ENCODE peak calls at places on chromosomes 7 and 10, in seven cellular contexts. One of them, this sample, is unnamed.

GRCh38 chr7:120867932-120868331 is 10.0 kb upstream of the TSPAN12 start:
- DNase-seq in H1: no peak
- DNase-seq in HepG2: no peak
- DNase-seq in K562: no peak
- DNase-seq in SK-N-SH: no peak
- DNase-seq in HCT116: no peak
- DNase-seq in GM12878: no peak
- DNase-seq in this sample: no peak

GRCh38 chr10:4684434-4684833 is 141.6 kb upstream of the AKR1E2 start:
- DNase-seq in GM12878: no peak
- DNase-seq in H1: no peak
- DNase-seq in SK-N-SH: no peak
- DNase-seq in HepG2: no peak
- DNase-seq in HCT116: no peak
- DNase-seq in K562: no peak
- DNase-seq in this sample: peak

GRCh38 chr10:43040482-43041256 is 36.2 kb upstream of the RET start:
- DNase-seq in HCT116: no peak
- DNase-seq in HepG2: no peak
- DNase-seq in K562: no peak
- DNase-seq in H1: no peak
- DNase-seq in SK-N-SH: peak
- DNase-seq in GM12878: no peak
- DNase-seq in this sample: no peak

GRCh38 chr7:157501576-157501975 is 164.8 kb downstream of the DNAJB6 start:
- DNase-seq in SK-N-SH: no peak
- DNase-seq in K562: no peak
- DNase-seq in H1: no peak
- DNase-seq in HepG2: no peak
- DNase-seq in HCT116: no peak
- DNase-seq in GM12878: no peak
- DNase-seq in this sample: no peak

GRCh38 chr10:42422911-42423310 is 215.5 kb downstream of the ZNF33B start:
- DNase-seq in K562: no peak
- DNase-seq in H1: no peak
- DNase-seq in HCT116: no peak
- DNase-seq in SK-N-SH: no peak
- DNase-seq in GM12878: no peak
- DNase-seq in HepG2: no peak
- DNase-seq in this sample: no peak

GRCh38 chr10:110544958-110545537 is 22.4 kb upstream of the SMC3 start:
- DNase-seq in H1: no peak
- DNase-seq in HepG2: no peak
- DNase-seq in K562: no peak
- DNase-seq in HCT116: no peak
- DNase-seq in SK-N-SH: no peak
- DNase-seq in GM12878: no peak
- DNase-seq in this sample: no peak

GRCh38 chr7:20439384-20439783 is 108.7 kb downstream of the ITGB8 start:
- DNase-seq in SK-N-SH: no peak
- DNase-seq in HCT116: no peak
- DNase-seq in GM12878: no peak
- DNase-seq in H1: no peak
- DNase-seq in HepG2: no peak
- DNase-seq in K562: no peak
- DNase-seq in this sample: no peak

GRCh38 chr7:36387437-36388345 is 2.0 kb upstream of the ANLN start:
- DNase-seq in SK-N-SH: no peak
- DNase-seq in HepG2: no peak
- DNase-seq in K562: no peak
- DNase-seq in H1: no peak
- DNase-seq in GM12878: no peak
- DNase-seq in HCT116: peak
- DNase-seq in this sample: peak

GRCh38 chr10:119431768-119432135 is 110.8 kb downstream of the RGS10 start:
- DNase-seq in GM12878: no peak
- DNase-seq in K562: no peak
- DNase-seq in HCT116: no peak
- DNase-seq in SK-N-SH: no peak
- DNase-seq in H1: no peak
- DNase-seq in HepG2: no peak
- DNase-seq in this sample: no peak

GRCh38 chr10:125014984-125015944 is 73.3 kb downstream of the ZRANB1 start:
- DNase-seq in HepG2: no peak
- DNase-seq in GM12878: no peak
- DNase-seq in SK-N-SH: peak
- DNase-seq in HCT116: no peak
- DNase-seq in H1: no peak
- DNase-seq in K562: no peak
- DNase-seq in this sample: peak

GRCh38 chr7:159240962-159241361 is 96.3 kb upstream of the VIPR2 start:
- DNase-seq in H1: no peak
- DNase-seq in K562: no peak
- DNase-seq in GM12878: no peak
- DNase-seq in HepG2: no peak
- DNase-seq in HCT116: no peak
- DNase-seq in SK-N-SH: no peak
- DNase-seq in this sample: no peak

GRCh38 chr10:93652857-93653256 is 40.5 kb downstream of the PDE6C start:
- DNase-seq in H1: no peak
- DNase-seq in HCT116: no peak
- DNase-seq in GM12878: no peak
- DNase-seq in SK-N-SH: no peak
- DNase-seq in HepG2: no peak
- DNase-seq in K562: no peak
- DNase-seq in this sample: no peak

GRCh38 chr10:130424418-130424817 is 288.2 kb downstream of the GLRX3 start:
- DNase-seq in K562: no peak
- DNase-seq in HepG2: no peak
- DNase-seq in GM12878: no peak
- DNase-seq in HCT116: no peak
- DNase-seq in SK-N-SH: no peak
- DNase-seq in H1: peak
- DNase-seq in this sample: no peak

GRCh38 chr10:109889867-109890266 is 33.4 kb downstream of the XPNPEP1 start:
- DNase-seq in GM12878: no peak
- DNase-seq in H1: no peak
- DNase-seq in HepG2: no peak
- DNase-seq in HCT116: no peak
- DNase-seq in SK-N-SH: no peak
- DNase-seq in K562: no peak
- DNase-seq in this sample: no peak

GRCh38 chr10:97974108-97974507 is 56.3 kb downstream of the CRTAC1 start:
- DNase-seq in HCT116: no peak
- DNase-seq in GM12878: no peak
- DNase-seq in H1: peak
- DNase-seq in SK-N-SH: no peak
- DNase-seq in HepG2: no peak
- DNase-seq in K562: no peak
- DNase-seq in this sample: no peak

GRCh38 chr7:47877336-47877735 is 70.9 kb downstream of the PKD1L1 start:
- DNase-seq in SK-N-SH: no peak
- DNase-seq in K562: no peak
- DNase-seq in HCT116: no peak
- DNase-seq in H1: no peak
- DNase-seq in HepG2: no peak
- DNase-seq in GM12878: no peak
- DNase-seq in this sample: no peak

GRCh38 chr10:4473977-4474376 is 352.0 kb upstream of the AKR1E2 start:
- DNase-seq in H1: no peak
- DNase-seq in GM12878: no peak
- DNase-seq in K562: no peak
- DNase-seq in SK-N-SH: peak
- DNase-seq in HepG2: no peak
- DNase-seq in HCT116: no peak
- DNase-seq in this sample: no peak

GRCh38 chr10:76352300-76352699 is 920.9 kb downstream of the LRMDA start:
- DNase-seq in SK-N-SH: no peak
- DNase-seq in GM12878: no peak
- DNase-seq in HCT116: peak
- DNase-seq in K562: no peak
- DNase-seq in H1: no peak
- DNase-seq in HepG2: no peak
- DNase-seq in this sample: peak

GRCh38 chr10:80585812-80586211 is 48.1 kb downstream of the SH2D4B start:
- DNase-seq in SK-N-SH: no peak
- DNase-seq in K562: no peak
- DNase-seq in HepG2: no peak
- DNase-seq in H1: peak
- DNase-seq in HCT116: no peak
- DNase-seq in GM12878: no peak
- DNase-seq in this sample: no peak

GRCh38 chr7:145490356-145490755 is 626.2 kb upstream of the CNTNAP2 start:
- DNase-seq in HepG2: no peak
- DNase-seq in K562: no peak
- DNase-seq in SK-N-SH: no peak
- DNase-seq in GM12878: no peak
- DNase-seq in HCT116: no peak
- DNase-seq in H1: no peak
- DNase-seq in this sample: no peak

GRCh38 chr10:33199731-33200130 is 134.7 kb downstream of the NRP1 start:
- DNase-seq in HCT116: no peak
- DNase-seq in HepG2: no peak
- DNase-seq in H1: no peak
- DNase-seq in GM12878: no peak
- DNase-seq in K562: no peak
- DNase-seq in SK-N-SH: no peak
- DNase-seq in this sample: no peak

GRCh38 chr10:122149138-122149606 is 121.9 kb upstream of the BTBD16 start:
- DNase-seq in H1: no peak
- DNase-seq in K562: no peak
- DNase-seq in SK-N-SH: no peak
- DNase-seq in HepG2: no peak
- DNase-seq in GM12878: no peak
- DNase-seq in HCT116: no peak
- DNase-seq in this sample: no peak
- TF ChIP-seq JUND in H1: no peak
- TF ChIP-seq JUND in K562: no peak
- TF ChIP-seq JUND in SK-N-SH: no peak
- TF ChIP-seq JUND in HepG2: no peak
- TF ChIP-seq JUND in GM12878: no peak
- TF ChIP-seq JUND in HCT116: no peak
- TF ChIP-seq JUND in this sample: no peak

GRCh38 chr10:200405-200804 is 65.2 kb downstream of the ZMYND11 start:
- DNase-seq in HepG2: no peak
- DNase-seq in SK-N-SH: no peak
- DNase-seq in H1: no peak
- DNase-seq in HCT116: no peak
- DNase-seq in K562: no peak
- DNase-seq in GM12878: no peak
- DNase-seq in this sample: no peak
- TF ChIP-seq JUND in HepG2: no peak
- TF ChIP-seq JUND in SK-N-SH: no peak
- TF ChIP-seq JUND in H1: no peak
- TF ChIP-seq JUND in HCT116: no peak
- TF ChIP-seq JUND in K562: no peak
- TF ChIP-seq JUND in GM12878: no peak
- TF ChIP-seq JUND in this sample: no peak

GRCh38 chr10:117619200-117619599 is 76.7 kb downstream of the EMX2 start:
- DNase-seq in HCT116: no peak
- DNase-seq in K562: no peak
- DNase-seq in H1: no peak
- DNase-seq in HepG2: no peak
- DNase-seq in SK-N-SH: no peak
- DNase-seq in GM12878: no peak
- DNase-seq in this sample: no peak

GRCh38 chr10:117617664-117618063 is 75.1 kb downstream of the EMX2 start:
- DNase-seq in GM12878: no peak
- DNase-seq in HepG2: no peak
- DNase-seq in K562: no peak
- DNase-seq in H1: no peak
- DNase-seq in HCT116: no peak
- DNase-seq in SK-N-SH: no peak
- DNase-seq in this sample: no peak

GRCh38 chr10:117615649-117616048 is 73.1 kb downstream of the EMX2 start:
- DNase-seq in K562: no peak
- DNase-seq in H1: no peak
- DNase-seq in SK-N-SH: no peak
- DNase-seq in HCT116: no peak
- DNase-seq in GM12878: no peak
- DNase-seq in HepG2: no peak
- DNase-seq in this sample: no peak

GRCh38 chr10:117617086-117617485 is 74.5 kb downstream of the EMX2 start:
- DNase-seq in GM12878: no peak
- DNase-seq in K562: no peak
- DNase-seq in HepG2: no peak
- DNase-seq in SK-N-SH: no peak
- DNase-seq in HCT116: no peak
- DNase-seq in H1: no peak
- DNase-seq in this sample: no peak

GRCh38 chr10:117616179-117616578 is 73.6 kb downstream of the EMX2 start:
- DNase-seq in H1: no peak
- DNase-seq in HCT116: no peak
- DNase-seq in GM12878: peak
- DNase-seq in HepG2: no peak
- DNase-seq in K562: no peak
- DNase-seq in SK-N-SH: no peak
- DNase-seq in this sample: no peak
- TF ChIP-seq JUND in H1: no peak
- TF ChIP-seq JUND in HCT116: no peak
- TF ChIP-seq JUND in GM12878: no peak
- TF ChIP-seq JUND in HepG2: no peak
- TF ChIP-seq JUND in K562: no peak
- TF ChIP-seq JUND in SK-N-SH: no peak
- TF ChIP-seq JUND in this sample: no peak

GRCh38 chr10:127320176-127320575 is 123.8 kb upstream of the INSYN2A start:
- DNase-seq in HCT116: no peak
- DNase-seq in K562: no peak
- DNase-seq in SK-N-SH: no peak
- DNase-seq in GM12878: no peak
- DNase-seq in HepG2: no peak
- DNase-seq in H1: no peak
- DNase-seq in this sample: no peak

GRCh38 chr10:127313996-127314700 is 117.8 kb upstream of the INSYN2A start:
- DNase-seq in HCT116: no peak
- DNase-seq in K562: no peak
- DNase-seq in GM12878: no peak
- DNase-seq in SK-N-SH: no peak
- DNase-seq in H1: no peak
- DNase-seq in HepG2: no peak
- DNase-seq in this sample: no peak

GRCh38 chr10:127319691-127320090 is 123.3 kb upstream of the INSYN2A start:
- DNase-seq in HCT116: no peak
- DNase-seq in HepG2: no peak
- DNase-seq in GM12878: no peak
- DNase-seq in H1: no peak
- DNase-seq in K562: no peak
- DNase-seq in SK-N-SH: no peak
- DNase-seq in this sample: no peak

GRCh38 chr10:127314797-127315196 is 118.4 kb upstream of the INSYN2A start:
- DNase-seq in H1: no peak
- DNase-seq in K562: no peak
- DNase-seq in SK-N-SH: no peak
- DNase-seq in HCT116: no peak
- DNase-seq in GM12878: no peak
- DNase-seq in HepG2: no peak
- DNase-seq in this sample: no peak

DNA sequence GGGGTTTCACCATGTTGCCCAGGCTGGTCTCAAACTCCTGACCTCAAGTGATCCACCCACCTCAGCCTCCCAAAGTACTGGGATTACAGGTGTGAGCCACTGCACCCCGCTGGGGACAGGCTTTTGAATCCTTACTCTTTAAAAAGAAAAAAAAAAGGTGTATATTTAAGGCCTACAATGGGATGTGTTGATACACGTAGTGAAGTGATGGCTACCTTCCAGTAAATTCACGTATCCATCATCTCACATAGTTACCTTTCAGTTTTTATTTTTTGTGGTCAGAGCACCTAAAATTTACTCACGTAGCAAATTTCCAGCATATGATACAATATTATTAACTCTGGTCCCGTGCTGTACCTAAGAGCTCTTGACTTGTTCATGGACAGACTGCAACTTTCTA is 119.5 kb upstream of the INSYN2A start:
- DNase-seq in SK-N-SH: no peak
- DNase-seq in K562: no peak
- DNase-seq in H1: no peak
- DNase-seq in GM12878: no peak
- DNase-seq in HepG2: no peak
- DNase-seq in HCT116: no peak
- DNase-seq in this sample: no peak
- TF ChIP-seq JUND in SK-N-SH: no peak
- TF ChIP-seq JUND in K562: no peak
- TF ChIP-seq JUND in H1: no peak
- TF ChIP-seq JUND in GM12878: no peak
- TF ChIP-seq JUND in HepG2: no peak
- TF ChIP-seq JUND in HCT116: no peak
- TF ChIP-seq JUND in this sample: no peak

This sample was measured in T47D.